ENCODE peak calls at places on chromosomes 3 and 15, in six cellular contexts. M is T-helper 9 cell; E is GM13976; N is lower lobe of right lung; D is activated CD4-positive, alpha-beta T cell treated with anti-CD3 and anti-CD28 coated beads, Interleukin-2, amount 10 ng/mL, durations not matched to agents 7 days and 5 days; R is HAP-1. B is an unnamed sample.

GRCh38 chr15:69983696-69984265 is 113.9 kb downstream of the TLE3 start:
- DNase-seq in M (no peak), E (no peak), N (no peak), D (no peak), R (no peak), B (no peak)

GRCh38 chr3:196966526-196967401 is 1.9 kb downstream of the PIGZ start:
- DNase-seq in M (no peak), E (no peak), N (no peak), D (no peak), R (no peak), B (no peak)

GRCh38 chr3:77319711-77320110 is 279.8 kb downstream of the ROBO2 start:
- DNase-seq in M (no peak), E (no peak), N (no peak), D (no peak), R (peak), B (no peak)

GRCh38 chr15:87724330-87724729 is 532.2 kb downstream of the NTRK3 start:
- DNase-seq in M (no peak), E (no peak), N (peak), D (no peak), R (no peak), B (no peak)

GRCh38 chr15:87498545-87498944 is 758.0 kb downstream of the NTRK3 start:
- DNase-seq in M (no peak), E (no peak), N (no peak), D (no peak), R (no peak), B (no peak)

GRCh38 chr15:64156652-64157331 is 5.3 kb downstream of the SNX22 start:
- DNase-seq in M (no peak), E (no peak), N (no peak), D (no peak), R (no peak), B (no peak)

GRCh38 chr15:33059184-33059583 is 135.3 kb downstream of the FMN1 start:
- DNase-seq in M (no peak), E (no peak), N (no peak), D (no peak), R (no peak), B (no peak)

GRCh38 chr3:38521391-38521987 is 25.3 kb downstream of the EXOG start:
- DNase-seq in M (peak), E (peak), N (no peak), D (peak), R (peak), B (no peak)

GRCh38 chr3:175989161-175989560 is 1130.0 kb downstream of the NAALADL2 start:
- DNase-seq in M (no peak), E (no peak), N (no peak), D (no peak), R (no peak), B (no peak)

GRCh38 chr3:51975857-51976549 is 1.1 kb downstream of the ABHD14A start:
- DNase-seq in M (no peak), E (peak), N (peak), D (peak), R (no peak), B (no peak)

GRCh38 chr15:67183443-67184169 is 70.9 kb downstream of the AAGAB start:
- DNase-seq in M (no peak), E (no peak), N (no peak), D (no peak), R (no peak), B (no peak)

GRCh38 chr3:119301001-119301400 is 6.8 kb downstream of the ARHGAP31 start:
- DNase-seq in M (no peak), E (no peak), N (peak), D (no peak), R (no peak), B (no peak)

GRCh38 chr3:107993771-107994170 is 97.1 kb downstream of the CD47 start:
- DNase-seq in M (no peak), E (no peak), N (no peak), D (no peak), R (no peak), B (no peak)

GRCh38 chr3:160804762-160805161 is 48.7 kb downstream of the PPM1L start:
- DNase-seq in M (no peak), E (no peak), N (no peak), D (no peak), R (no peak), B (peak)

GRCh38 chr15:77877869-77878577 is 199.5 kb downstream of the TBC1D2B start:
- DNase-seq in M (no peak), E (no peak), N (no peak), D (no peak), R (no peak), B (no peak)

GRCh38 chr15:65416845-65417416 is 5.8 kb downstream of the IGDCC4 start:
- DNase-seq in M (no peak), E (no peak), N (no peak), D (no peak), R (peak), B (peak)

B was measured in skeletal muscle cell.